ENCODE peak calls at places on chromosomes 2 and 18, in nine cellular contexts. B is C1 segment of cervical spinal cord; T is Daoy; F is stimulated activated naive B cell treated with anti-CD40 and anti-IgM and Interleukin-4, amounts not matched to agents 10 μg/mL and 1 μg/mL and 100 μg/mL, for 72 hours; C is NCI-H2029 treated with DMSO at 0.1 percent for 48 hours; G is NCI-H526; L is GM03348; V is SHP77; O is omental fat pad. E is an unnamed sample.
A peak's percentile ranks its signal among the peaks of the same experiment; 100 is the strongest.

GRCh38 chr18:53795061-53795460 is 429.4 kb downstream of the MBD2 start:
- DNase-seq in B (no peak), T (no peak), F (no peak), C (no peak), G (no peak), L (no peak), V (no peak), O (no peak), E (peak; percentile 0)

GRCh38 chr2:101063753-101064502 is 61.8 kb downstream of the RPL31 start:
- DNase-seq in B (no peak), T (peak; percentile 39), F (no peak), C (no peak), G (no peak), L (peak; percentile 73), V (no peak), O (no peak), E (no peak)

GRCh38 chr18:59070181-59070912 is 69.3 kb upstream of the SEC11C start:
- DNase-seq in B (peak; percentile 12), T (peak; percentile 78), F (peak; percentile 82), C (no peak), G (peak; percentile 89), L (peak; percentile 88), V (peak; percentile 80), O (peak; percentile 65), E (peak; percentile 33)

GRCh38 chr2:178306351-178307073 is 112.2 kb downstream of the OSBPL6 start:
- DNase-seq in B (no peak), T (peak; percentile 45), F (no peak), C (no peak), G (peak; percentile 76), L (peak; percentile 17), V (no peak), O (no peak), E (peak; percentile 29)

GRCh38 chr2:223563462-223563861 is 38.7 kb downstream of the SCG2 start:
- DNase-seq in B (no peak), T (peak; percentile 86), F (no peak), C (peak; percentile 66), G (no peak), L (peak; percentile 66), V (peak; percentile 96), O (no peak), E (peak; percentile 78)

GRCh38 chr18:21191596-21192307 is 50.3 kb upstream of the GREB1L start:
- DNase-seq in B (no peak), T (peak; percentile 40), F (no peak), C (peak; percentile 16), G (peak; percentile 75), L (peak; percentile 81), V (peak; percentile 21), O (no peak), E (peak; percentile 42)

GRCh38 chr2:119549236-119549635 is 5.0 kb downstream of the CFAP221 start:
- DNase-seq in B (no peak), T (no peak), F (no peak), C (no peak), G (no peak), L (no peak), V (no peak), O (no peak), E (no peak)

GRCh38 chr2:85506768-85507181 is 32.2 kb upstream of the MAT2A start:
- DNase-seq in B (no peak), T (no peak), F (no peak), C (no peak), G (no peak), L (no peak), V (no peak), O (no peak), E (no peak)

GRCh38 chr2:196957881-196958525 is 31.5 kb upstream of the PGAP1 start:
- DNase-seq in B (no peak), T (no peak), F (no peak), C (no peak), G (no peak), L (no peak), V (no peak), O (no peak), E (no peak)